ENCODE peak calls at places on chromosomes 12 and 14, in ten cellular contexts. K, Z, N, V, F, B, P, A, L and Q are unnamed samples.

GRCh38 chr14:94284221-94284620 is 8.8 kb downstream of the SERPINA10 start:
- DNase-seq in L (no peak), A (no peak), Z (no peak), K (no peak), F (no peak), P (no peak), V (no peak), B (no peak), N (no peak), Q (no peak)

GRCh38 chr14:100735271-100735670 is 8.6 kb downstream of the DLK1 start:
- DNase-seq in Z (no peak), F (no peak), V (no peak), L (no peak), K (no peak), N (no peak), P (no peak), B (no peak), A (no peak), Q (no peak)

GRCh38 chr12:68001486-68002466 is 12.5 kb downstream of the IFNG-AS1 start:
- DNase-seq in L (no peak), B (no peak), K (peak), Z (no peak), V (peak), F (no peak), A (no peak), N (peak), P (no peak), Q (no peak)

GRCh38 chr14:93286212-93286890 is 46.5 kb downstream of the BTBD7 start:
- DNase-seq in N (no peak), Z (no peak), B (no peak), K (no peak), A (no peak), L (no peak), P (no peak), F (no peak), V (no peak), Q (no peak)

GRCh38 chr14:33812596-33812995 is 138.3 kb downstream of the EGLN3 start:
- DNase-seq in Z (no peak), P (no peak), B (no peak), N (no peak), F (no peak), A (no peak), K (no peak), V (no peak), L (no peak), Q (no peak)

GRCh38 chr12:41576925-41577324 is 388.8 kb downstream of the PDZRN4 start:
- DNase-seq in P (no peak), A (no peak), N (no peak), B (no peak), V (peak), Z (no peak), F (no peak), L (no peak), K (no peak), Q (no peak)

GRCh38 chr12:96121271-96121711 is 72.9 kb upstream of the ELK3 start:
- DNase-seq in B (no peak), K (peak), Z (no peak), F (no peak), N (peak), P (no peak), A (no peak), L (no peak), V (peak), Q (no peak)

GRCh38 chr12:114444422-114445279 is 38.7 kb upstream of the TBX5 start:
- DNase-seq in V (no peak), P (no peak), L (no peak), N (no peak), F (no peak), Z (no peak), A (no peak), K (no peak), B (no peak), Q (no peak)

GRCh38 chr12:52740591-52740990 is 36.6 kb downstream of the KRT76 start:
- DNase-seq in F (no peak), P (peak), N (no peak), A (no peak), L (no peak), B (no peak), K (no peak), V (no peak), Z (no peak), Q (no peak)

GRCh38 chr12:26918321-26919215 is 19.2 kb downstream of the INTS13 start:
- DNase-seq in K (peak), B (no peak), N (no peak), P (peak), V (no peak), A (no peak), F (no peak), Z (no peak), L (no peak), Q (no peak)

GRCh38 chr14:37150414-37150813 is 22.0 kb downstream of the SLC25A21 start:
- DNase-seq in N (peak), A (no peak), K (peak), F (no peak), L (no peak), P (no peak), V (peak), B (no peak), Z (peak), Q (no peak)

GRCh38 chr12:52356762-52357580 is 10.3 kb downstream of the KRT85 start:
- DNase-seq in L (no peak), F (no peak), Z (no peak), N (no peak), A (no peak), P (no peak), V (no peak), K (no peak), B (no peak), Q (no peak)

GRCh38 chr12:101338087-101338486 is 58.2 kb downstream of the UTP20 start:
- DNase-seq in B (no peak), N (no peak), A (no peak), K (no peak), Z (no peak), P (no peak), V (no peak), L (no peak), F (no peak), Q (no peak)

GRCh38 chr12:75909714-75910451 is 121.7 kb downstream of the PHLDA1 start:
- DNase-seq in Z (no peak), P (no peak), F (no peak), A (no peak), L (no peak), K (no peak), N (no peak), B (no peak), V (no peak), Q (no peak)

GRCh38 chr14:74979442-74980397 is 23.0 kb upstream of the EIF2B2 start:
- DNase-seq in K (peak), P (peak), V (no peak), A (no peak), N (no peak), L (peak), B (no peak), Z (peak), F (no peak), Q (no peak)

GRCh38 chr14:70881549-70882174 is 25.6 kb upstream of the PCNX1 start:
- DNase-seq in V (peak), P (no peak), Z (no peak), N (no peak), K (no peak), B (no peak), A (no peak), L (no peak), F (no peak), Q (no peak)

GRCh38 chr12:88272456-88272855 is 130.3 kb downstream of the TMTC3 start:
- DNase-seq in N (peak), F (no peak), K (no peak), A (no peak), V (no peak), P (no peak), B (no peak), L (no peak), Z (no peak), Q (no peak)

GRCh38 chr14:39548358-39548757 is 116.1 kb upstream of the FBXO33 start:
- DNase-seq in V (no peak), Z (no peak), L (no peak), K (no peak), P (no peak), B (no peak), N (no peak), A (no peak), F (no peak), Q (no peak)

GRCh38 chr14:51823706-51824105 is 36.7 kb upstream of the GNG2 start:
- DNase-seq in F (no peak), P (peak), A (no peak), K (peak), Z (no peak), V (no peak), N (peak), B (no peak), L (no peak), Q (no peak)

GRCh38 chr12:599756-600155 is 63.5 kb downstream of the NINJ2 start:
- DNase-seq in V (no peak), B (no peak), L (no peak), F (no peak), K (no peak), A (no peak), N (no peak), Z (no peak), P (no peak), Q (no peak)

GRCh38 chr12:604956-605355 is 58.3 kb downstream of the NINJ2 start:
- DNase-seq in P (no peak), N (no peak), L (no peak), V (no peak), A (no peak), F (no peak), B (no peak), K (no peak), Z (no peak), Q (no peak)

GRCh38 chr14:39160494-39160893 is 9.6 kb downstream of the TRAPPC6B start:
- DNase-seq in L (no peak), K (no peak), F (no peak), P (no peak), V (no peak), N (no peak), Z (no peak), B (no peak), A (no peak), Q (no peak)

GRCh38 chr14:64598404-64598803 is 48.6 kb downstream of the PPP1R36 start:
- DNase-seq in N (no peak), P (no peak), F (no peak), V (peak), K (no peak), Z (no peak), L (no peak), A (no peak), B (no peak), Q (no peak)

GRCh38 chr14:91903070-91903469 is 35.7 kb upstream of the TC2N start:
- DNase-seq in P (no peak), L (no peak), F (no peak), K (no peak), Z (no peak), N (no peak), A (no peak), B (no peak), V (no peak), Q (no peak)

GRCh38 chr14:57266060-57266459 is 2.6 kb downstream of the EXOC5 start:
- DNase-seq in K (peak), V (no peak), F (no peak), L (no peak), A (no peak), Z (no peak), N (peak), P (no peak), B (no peak), Q (no peak)

GRCh38 chr12:25004447-25004846 is 55.5 kb upstream of the BCAT1 start:
- DNase-seq in B (no peak), F (no peak), A (no peak), K (no peak), P (no peak), Z (no peak), N (no peak), L (no peak), V (no peak), Q (no peak)

GRCh38 chr14:75046899-75047298 is 4.4 kb downstream of the MLH3 start:
- DNase-seq in F (no peak), Z (no peak), K (no peak), P (no peak), B (no peak), V (no peak), A (no peak), L (no peak), N (peak), Q (no peak)

GRCh38 chr14:102593841-102594170 is 1.4 kb downstream of the RCOR1 start:
- DNase-seq in B (no peak), P (no peak), K (peak), L (no peak), Z (no peak), V (no peak), A (no peak), N (no peak), F (peak), Q (no peak)

GRCh38 chr14:70812124-70812818 is 3.0 kb upstream of the MAP3K9 start:
- DNase-seq in Z (no peak), P (peak), A (no peak), K (no peak), B (no peak), L (no peak), V (no peak), N (no peak), F (no peak), Q (no peak)

GRCh38 chr12:96617178-96617577 is 127.8 kb downstream of the CFAP54 start:
- DNase-seq in F (no peak), N (no peak), V (peak), P (no peak), A (no peak), K (no peak), B (no peak), L (no peak), Z (no peak), Q (no peak)

GRCh38 chr14:39459795-39460478 is 27.7 kb upstream of the FBXO33 start:
- DNase-seq in F (no peak), Z (no peak), K (peak), L (no peak), N (peak), V (no peak), P (no peak), B (no peak), A (no peak), Q (no peak)

GRCh38 chr12:65643595-65644386 is 180.5 kb upstream of the HMGA2 start:
- DNase-seq in P (peak), N (peak), Z (no peak), B (no peak), V (no peak), F (no peak), A (no peak), L (no peak), K (peak), Q (no peak)

GRCh38 chr14:35335388-35336092 is 43.4 kb downstream of the PSMA6 start:
- DNase-seq in P (peak), F (no peak), K (peak), Z (no peak), L (peak), A (no peak), V (no peak), N (peak), B (no peak), Q (no peak)

GRCh38 chr12:27824126-27824842 is 44.2 kb upstream of the MANSC4 start:
- DNase-seq in N (no peak), F (no peak), Z (no peak), K (no peak), V (peak), A (no peak), L (no peak), P (no peak), B (no peak), Q (no peak)

GRCh38 chr14:85439696-85440328 is 90.1 kb upstream of the FLRT2 start:
- DNase-seq in N (no peak), V (no peak), K (no peak), Z (no peak), A (no peak), L (no peak), B (no peak), P (no peak), F (no peak), Q (no peak)

GRCh38 chr12:65881965-65882413 is 57.7 kb downstream of the HMGA2 start:
- DNase-seq in P (no peak), B (peak), A (no peak), Z (no peak), N (peak), K (peak), L (peak), F (peak), V (peak), Q (no peak)

GRCh38 chr14:66216763-66217162 is 269.4 kb upstream of the CCDC196 start:
- DNase-seq in B (no peak), Z (no peak), N (peak), K (no peak), L (no peak), A (peak), V (no peak), P (no peak), F (no peak), Q (no peak)

GRCh38 chr12:96420255-96420930 is 20.2 kb upstream of the CDK17 start:
- DNase-seq in A (no peak), L (no peak), F (no peak), N (peak), K (no peak), V (no peak), B (no peak), P (no peak), Z (no peak), Q (no peak)

GRCh38 chr12:42084522-42084921 is 60.2 kb downstream of the GXYLT1 start:
- DNase-seq in P (no peak), Z (no peak), K (no peak), A (no peak), F (no peak), V (no peak), L (no peak), B (no peak), N (peak), Q (no peak)

GRCh38 chr12:4269279-4269991 is 4.1 kb upstream of the CCND2 start:
- DNase-seq in L (peak), B (peak), F (peak), Z (peak), P (no peak), K (peak), V (peak), A (no peak), N (peak), Q (peak)
- TF ChIP-seq CTCF in L (no peak), B (peak), F (peak), Z (no peak), P (no peak), K (no peak), V (peak), A (no peak), N (no peak), Q (no peak)

GRCh38 chr12:92648242-92649031 is 54.4 kb upstream of the PLEKHG7 start:
- DNase-seq in B (no peak), Z (no peak), P (no peak), N (peak), V (no peak), F (no peak), L (no peak), A (no peak), K (no peak), Q (no peak)
- TF ChIP-seq CTCF in B (no peak), Z (no peak), P (no peak), N (no peak), V (no peak), F (no peak), L (no peak), A (no peak), K (no peak), Q (no peak)

GRCh38 chr12:10374624-10375018 is 15.2 kb downstream of the KLRK1 start:
- DNase-seq in K (no peak), P (no peak), A (no peak), B (no peak), V (no peak), L (no peak), N (no peak), F (no peak), Z (no peak), Q (no peak)
- TF ChIP-seq CTCF in K (no peak), P (no peak), A (no peak), B (no peak), V (no peak), L (no peak), N (no peak), F (no peak), Z (no peak), Q (no peak)

GRCh38 chr12:47112679-47113078 is 32.9 kb upstream of the AMIGO2 start:
- DNase-seq in L (no peak), V (no peak), F (no peak), A (no peak), Z (no peak), N (no peak), P (no peak), B (no peak), K (no peak), Q (no peak)
- TF ChIP-seq CTCF in L (no peak), V (no peak), F (no peak), A (no peak), Z (no peak), N (no peak), P (no peak), B (no peak), K (no peak), Q (no peak)

GRCh38 chr14:89910706-89911017 is 43.9 kb downstream of the EFCAB11 start:
- DNase-seq in V (no peak), L (no peak), F (no peak), P (no peak), B (no peak), N (no peak), K (no peak), Z (no peak), A (no peak), Q (no peak)

GRCh38 chr14:89912667-89913211 is 41.8 kb downstream of the EFCAB11 start:
- DNase-seq in N (peak), F (peak), Z (no peak), L (peak), B (no peak), V (no peak), P (peak), A (no peak), K (peak), Q (no peak)

GRCh38 chr14:89911018-89911919 is 43.3 kb downstream of the EFCAB11 start:
- DNase-seq in L (peak), B (no peak), Z (no peak), F (no peak), N (peak), K (peak), V (peak), P (no peak), A (no peak), Q (no peak)

GRCh38 chr14:89918721-89919120 is 35.8 kb downstream of the EFCAB11 start:
- DNase-seq in B (no peak), N (no peak), K (no peak), P (no peak), F (no peak), A (no peak), Z (no peak), L (no peak), V (no peak), Q (no peak)

DNA sequence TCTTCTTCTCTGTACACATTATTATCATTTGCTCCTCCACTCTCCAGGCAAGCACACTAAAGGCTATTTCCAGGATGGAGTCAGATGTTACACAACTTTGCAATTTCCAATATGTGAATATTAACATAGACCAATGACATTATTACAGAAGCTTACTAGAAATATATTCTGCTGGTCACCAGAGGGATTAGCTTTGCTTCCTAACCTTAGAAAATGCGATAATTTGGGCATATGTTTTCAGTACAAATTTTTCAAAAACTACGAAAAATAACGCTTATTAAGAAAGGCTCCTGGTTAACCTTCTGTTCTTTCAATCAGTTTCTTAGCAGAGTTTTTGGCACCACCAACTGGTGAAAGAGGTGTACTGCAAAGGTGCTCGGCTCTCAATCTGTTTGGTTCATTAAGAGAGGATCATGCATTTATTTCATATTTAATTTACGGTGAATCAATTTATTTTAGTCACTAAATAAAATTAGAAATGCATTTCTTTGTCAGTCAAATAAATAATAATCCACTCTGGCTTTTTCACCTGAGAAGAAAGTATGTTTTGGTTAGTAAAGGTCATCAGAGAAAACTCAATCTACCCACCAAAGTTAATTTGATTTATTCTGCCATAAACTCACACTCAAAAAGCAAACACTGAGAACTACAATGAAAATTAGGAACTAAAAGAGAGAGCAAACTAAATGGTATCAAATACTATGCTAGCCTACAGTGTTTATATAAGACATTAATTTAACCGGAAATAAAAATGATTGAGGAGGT is 39.2 kb downstream of the EFCAB11 start:
- DNase-seq in A (peak), P (peak), Z (peak), L (peak), F (peak), N (peak), V (peak), K (peak), B (peak), Q (no peak)
- TF ChIP-seq CTCF in A (peak), P (peak), Z (peak), L (peak), F (peak), N (peak), V (peak), K (peak), B (peak), Q (peak)